ENCODE peak calls at places on chromosomes 4 and X, in five cellular contexts. One of them, this sample, is unnamed.

GRCh38 chr4:54498661-54499111 is 159.1 kb upstream of the KIT start:
- DNase-seq in T-helper 9 cell: no peak
- DNase-seq in astrocyte of the spinal cord: peak; percentile 52
- DNase-seq in lower leg skin: no peak
- DNase-seq in GM04503: no peak
- DNase-seq in this sample: no peak

GRCh38 chr4:38819569-38819968 is 15.0 kb upstream of the TLR1 start:
- DNase-seq in lower leg skin: no peak
- DNase-seq in GM04503: no peak
- DNase-seq in T-helper 9 cell: no peak
- DNase-seq in astrocyte of the spinal cord: peak; percentile 55
- DNase-seq in this sample: no peak

GRCh38 chr4:132227349-132228165 is 921.5 kb upstream of the PCDH10 start:
- DNase-seq in lower leg skin: no peak
- DNase-seq in T-helper 9 cell: no peak
- DNase-seq in astrocyte of the spinal cord: peak; percentile 18
- DNase-seq in GM04503: peak; percentile 19
- DNase-seq in this sample: peak; percentile 60

GRCh38 chrX:24301060-24301459 is 12.8 kb downstream of the SUPT20HL2 start:
- DNase-seq in lower leg skin: no peak
- DNase-seq in T-helper 9 cell: no peak
- DNase-seq in GM04503: no peak
- DNase-seq in astrocyte of the spinal cord: no peak
- DNase-seq in this sample: no peak

GRCh38 chrX:24805201-24805600 is 111.5 kb downstream of the POLA1 start:
- DNase-seq in astrocyte of the spinal cord: no peak
- DNase-seq in GM04503: no peak
- DNase-seq in T-helper 9 cell: no peak
- DNase-seq in lower leg skin: no peak
- DNase-seq in this sample: no peak

GRCh38 chr4:2963185-2964076 is at the start of the genes GRK4 and NOP14:
- DNase-seq in astrocyte of the spinal cord: peak; percentile 99
- DNase-seq in T-helper 9 cell: peak; percentile 96
- DNase-seq in GM04503: peak; percentile 84
- DNase-seq in lower leg skin: peak; percentile 96
- DNase-seq in this sample: peak; percentile 100

GRCh38 chr4:109729155-109729562 is 711 bp downstream of the PLA2G12A start:
- DNase-seq in T-helper 9 cell: no peak
- DNase-seq in lower leg skin: no peak
- DNase-seq in astrocyte of the spinal cord: peak; percentile 22
- DNase-seq in GM04503: no peak
- DNase-seq in this sample: no peak

GRCh38 chr4:83731609-83732008 is 195.7 kb downstream of the GPAT3 start:
- DNase-seq in lower leg skin: no peak
- DNase-seq in astrocyte of the spinal cord: no peak
- DNase-seq in GM04503: no peak
- DNase-seq in T-helper 9 cell: no peak
- DNase-seq in this sample: no peak

GRCh38 chrX:9842541-9842940 is 56.3 kb downstream of the SHROOM2 start:
- DNase-seq in lower leg skin: no peak
- DNase-seq in astrocyte of the spinal cord: no peak
- DNase-seq in T-helper 9 cell: no peak
- DNase-seq in GM04503: no peak
- DNase-seq in this sample: no peak

GRCh38 chr4:33088713-33089112 is 2368.5 kb downstream of the PCDH7 start:
- DNase-seq in lower leg skin: no peak
- DNase-seq in T-helper 9 cell: no peak
- DNase-seq in astrocyte of the spinal cord: peak; percentile 25
- DNase-seq in GM04503: no peak
- DNase-seq in this sample: no peak

GRCh38 chr4:574346-575161 is 1.5 kb downstream of the TMEM271 start:
- DNase-seq in GM04503: no peak
- DNase-seq in astrocyte of the spinal cord: no peak
- DNase-seq in lower leg skin: no peak
- DNase-seq in T-helper 9 cell: no peak
- DNase-seq in this sample: peak; percentile 60

GRCh38 chr4:83285022-83285387 is 407 bp upstream of the COQ2 start:
- DNase-seq in T-helper 9 cell: no peak
- DNase-seq in lower leg skin: peak; percentile 21
- DNase-seq in astrocyte of the spinal cord: peak; percentile 62
- DNase-seq in GM04503: peak; percentile 33
- DNase-seq in this sample: no peak

GRCh38 chrX:46341767-46342322 is 203.4 kb downstream of the ZNF674 start:
- DNase-seq in astrocyte of the spinal cord: no peak
- DNase-seq in T-helper 9 cell: no peak
- DNase-seq in lower leg skin: no peak
- DNase-seq in GM04503: no peak
- DNase-seq in this sample: no peak

GRCh38 chr4:184645904-184646610 is 3.2 kb downstream of the CASP3 start:
- DNase-seq in GM04503: no peak
- DNase-seq in lower leg skin: no peak
- DNase-seq in astrocyte of the spinal cord: no peak
- DNase-seq in T-helper 9 cell: no peak
- DNase-seq in this sample: no peak

GRCh38 chr4:147110968-147111367 is 165.3 kb upstream of the TTC29 start:
- DNase-seq in lower leg skin: no peak
- DNase-seq in astrocyte of the spinal cord: peak; percentile 46
- DNase-seq in T-helper 9 cell: no peak
- DNase-seq in GM04503: no peak
- DNase-seq in this sample: no peak

GRCh38 chr4:129254526-129254925 is 158.6 kb downstream of the C4orf33 start:
- DNase-seq in T-helper 9 cell: no peak
- DNase-seq in lower leg skin: no peak
- DNase-seq in GM04503: no peak
- DNase-seq in astrocyte of the spinal cord: peak; percentile 84
- DNase-seq in this sample: no peak

GRCh38 chr4:185120631-185120946 is 22.5 kb upstream of the SLC25A4 start:
- DNase-seq in GM04503: no peak
- DNase-seq in T-helper 9 cell: no peak
- DNase-seq in lower leg skin: no peak
- DNase-seq in astrocyte of the spinal cord: no peak
- DNase-seq in this sample: no peak

GRCh38 chr4:101419324-101420135 is 72.2 kb upstream of the PPP3CA start:
- DNase-seq in astrocyte of the spinal cord: peak; percentile 55
- DNase-seq in lower leg skin: no peak
- DNase-seq in T-helper 9 cell: no peak
- DNase-seq in GM04503: no peak
- DNase-seq in this sample: no peak

GRCh38 chr4:105548483-105548882 is 3.9 kb upstream of the ARHGEF38 start:
- DNase-seq in astrocyte of the spinal cord: peak; percentile 20
- DNase-seq in lower leg skin: no peak
- DNase-seq in T-helper 9 cell: no peak
- DNase-seq in GM04503: no peak
- DNase-seq in this sample: no peak

This sample was measured in left lung.